ENCODE peak calls at places on chromosomes 13 and 19, in ten cellular contexts. C is neural progenitor cell, F is mesendoderm, G is IMR-90, W is fibroblast of lung, D is kidney, L is astrocyte, I is HCT116, J is adipocyte, B is PC-3. X is an unnamed sample.

GRCh38 chr19:48490980-48491792 is 20.4 kb downstream of the LMTK3 start:
- DNase-seq in C (peak; percentile 88), F (peak; percentile 81), G (no peak), W (no peak), D (peak; percentile 91), L (no peak), I (peak; percentile 71), J (no peak), B (peak; percentile 29), X (peak; percentile 42)

GRCh38 chr13:106536244-106537034 is 977 bp upstream of the EFNB2 start:
- DNase-seq in C (peak; percentile 98), F (peak; percentile 94), G (peak; percentile 83), W (peak; percentile 90), D (peak; percentile 96), L (peak; percentile 71), I (peak; percentile 63), J (peak; percentile 97), B (peak; percentile 85), X (peak; percentile 73)

GRCh38 chr13:32378012-32378411 is 49.9 kb downstream of the N4BP2L1 start:
- DNase-seq in C (no peak), F (no peak), G (no peak), W (peak; percentile 14), D (no peak), L (no peak), I (no peak), J (no peak), B (no peak), X (no peak)

GRCh38 chr13:29878101-29878500 is 27.7 kb upstream of the UBL3 start:
- DNase-seq in C (no peak), F (peak; percentile 74), G (peak; percentile 14), W (peak; percentile 14), D (no peak), L (no peak), I (no peak), J (no peak), B (no peak), X (no peak)

GRCh38 chr13:52879950-52880650 is 31.7 kb upstream of the PCDH8 start:
- DNase-seq in C (peak; percentile 44), F (peak; percentile 25), G (no peak), W (no peak), D (no peak), L (no peak), I (no peak), J (no peak), B (no peak), X (no peak)

GRCh38 chr19:57682226-57682766 is 519 bp downstream of the ZNF551 start:
- DNase-seq in C (no peak), F (no peak), G (no peak), W (no peak), D (no peak), L (no peak), I (no peak), J (no peak), B (no peak), X (no peak)

GRCh38 chr13:78032132-78032531 is 113.5 kb upstream of the EDNRB start:
- DNase-seq in C (no peak), F (no peak), G (no peak), W (no peak), D (no peak), L (no peak), I (no peak), J (no peak), B (no peak), X (no peak)

GRCh38 chr13:57946361-57946760 is 314.8 kb downstream of the PCDH17 start:
- DNase-seq in C (no peak), F (peak; percentile 14), G (no peak), W (peak; percentile 17), D (no peak), L (no peak), I (no peak), J (no peak), B (no peak), X (no peak)

GRCh38 chr13:28750187-28751045 is 31.6 kb upstream of the SLC46A3 start:
- DNase-seq in C (no peak), F (no peak), G (no peak), W (no peak), D (no peak), L (no peak), I (no peak), J (no peak), B (peak; percentile 59), X (peak; percentile 17)

GRCh38 chr13:21663197-21663596 is 7.7 kb upstream of the FGF9 start:
- DNase-seq in C (no peak), F (no peak), G (no peak), W (no peak), D (no peak), L (no peak), I (no peak), J (no peak), B (peak; percentile 66), X (peak; percentile 63)

GRCh38 chr19:54100560-54100959 is at the start of gene OSCAR:
- DNase-seq in C (no peak), F (no peak), G (no peak), W (peak; percentile 21), D (peak; percentile 65), L (no peak), I (no peak), J (no peak), B (no peak), X (no peak)

GRCh38 chr19:48636859-48637448 is at the start of gene DBP:
- DNase-seq in C (no peak), F (no peak), G (no peak), W (no peak), D (peak; percentile 92), L (no peak), I (no peak), J (no peak), B (peak; percentile 49), X (no peak)

GRCh38 chr19:8367327-8368001 is 3.5 kb downstream of the ANGPTL4 start:
- DNase-seq in C (peak; percentile 68), F (peak; percentile 85), G (peak; percentile 98), W (peak; percentile 98), D (peak; percentile 93), L (peak; percentile 89), I (no peak), J (peak; percentile 99), B (peak; percentile 97), X (peak; percentile 90)
- H3K9ac ChIP-seq in C (no peak overlapping the region), F (peak overlapping the region; percentile 35), G (no peak overlapping the region), W (peak overlapping the region; percentile 4), D (no peak overlapping the region), L (no peak overlapping the region), I (peak overlapping the region; percentile 20), J (peak overlapping the region; percentile 94), B (no peak overlapping the region), X (no peak overlapping the region)

GRCh38 chr13:112105244-112105681 is 38.3 kb downstream of the SOX1 start:
- DNase-seq in C (peak; percentile 68), F (no peak), G (no peak), W (no peak), D (peak; percentile 59), L (no peak), I (no peak), J (no peak), B (no peak), X (no peak)

GRCh38 chr13:112105884-112106283 is 38.9 kb downstream of the SOX1 start:
- DNase-seq in C (peak; percentile 78), F (peak; percentile 31), G (no peak), W (no peak), D (no peak), L (no peak), I (no peak), J (no peak), B (no peak), X (no peak)

GRCh38 chr13:112104873-112105234 is 37.9 kb downstream of the SOX1 start:
- DNase-seq in C (no peak), F (no peak), G (no peak), W (no peak), D (no peak), L (no peak), I (no peak), J (no peak), B (no peak), X (no peak)

GRCh38 chr13:112106467-112107141 is 39.7 kb downstream of the SOX1 start:
- DNase-seq in C (peak; percentile 88), F (peak; percentile 30), G (no peak), W (no peak), D (no peak), L (no peak), I (no peak), J (no peak), B (no peak), X (no peak)

DNA sequence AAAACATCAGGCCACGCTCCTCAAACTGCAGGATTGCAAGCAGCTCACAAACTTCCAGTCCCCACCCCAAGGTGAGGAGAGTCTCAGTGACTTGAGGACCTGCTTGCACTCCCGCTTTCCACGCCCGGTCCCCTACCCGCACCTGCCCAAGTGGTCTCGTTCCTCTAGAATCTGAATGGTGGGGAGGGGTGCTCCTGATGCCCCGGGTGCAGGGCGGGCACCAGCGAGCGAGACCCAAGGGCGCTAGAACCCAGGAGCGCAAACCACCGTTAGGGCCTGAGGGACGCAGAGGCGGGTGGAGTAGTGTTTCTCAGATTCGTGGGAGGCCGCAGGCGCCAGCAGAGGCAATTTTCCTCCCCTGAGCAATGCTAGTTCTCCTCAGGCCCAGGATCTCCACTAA is 40.3 kb downstream of the SOX1 start:
- DNase-seq in C (no peak), F (no peak), G (no peak), W (no peak), D (no peak), L (no peak), I (no peak), J (no peak), B (no peak), X (no peak)
- H3K9ac ChIP-seq in C (no peak overlapping the region), F (no peak overlapping the region), G (no peak overlapping the region), W (no peak overlapping the region), D (no peak overlapping the region), L (no peak overlapping the region), I (no peak overlapping the region), J (no peak overlapping the region), B (no peak overlapping the region), X (no peak overlapping the region)

GRCh38 chr19:5827342-5827890 is 12.1 kb downstream of the FUT6 start:
- DNase-seq in C (no peak), F (no peak), G (no peak), W (no peak), D (no peak), L (no peak), I (no peak), J (no peak), B (no peak), X (no peak)
- H3K9ac ChIP-seq in C (no peak overlapping the region), F (peak overlapping the region; percentile 98), G (peak overlapping the region; percentile 56), W (no peak overlapping the region), D (no peak overlapping the region), L (peak overlapping the region; percentile 86), I (peak overlapping the region; percentile 96), J (peak overlapping the region; percentile 80), B (no peak overlapping the region), X (no peak overlapping the region)

DNA sequence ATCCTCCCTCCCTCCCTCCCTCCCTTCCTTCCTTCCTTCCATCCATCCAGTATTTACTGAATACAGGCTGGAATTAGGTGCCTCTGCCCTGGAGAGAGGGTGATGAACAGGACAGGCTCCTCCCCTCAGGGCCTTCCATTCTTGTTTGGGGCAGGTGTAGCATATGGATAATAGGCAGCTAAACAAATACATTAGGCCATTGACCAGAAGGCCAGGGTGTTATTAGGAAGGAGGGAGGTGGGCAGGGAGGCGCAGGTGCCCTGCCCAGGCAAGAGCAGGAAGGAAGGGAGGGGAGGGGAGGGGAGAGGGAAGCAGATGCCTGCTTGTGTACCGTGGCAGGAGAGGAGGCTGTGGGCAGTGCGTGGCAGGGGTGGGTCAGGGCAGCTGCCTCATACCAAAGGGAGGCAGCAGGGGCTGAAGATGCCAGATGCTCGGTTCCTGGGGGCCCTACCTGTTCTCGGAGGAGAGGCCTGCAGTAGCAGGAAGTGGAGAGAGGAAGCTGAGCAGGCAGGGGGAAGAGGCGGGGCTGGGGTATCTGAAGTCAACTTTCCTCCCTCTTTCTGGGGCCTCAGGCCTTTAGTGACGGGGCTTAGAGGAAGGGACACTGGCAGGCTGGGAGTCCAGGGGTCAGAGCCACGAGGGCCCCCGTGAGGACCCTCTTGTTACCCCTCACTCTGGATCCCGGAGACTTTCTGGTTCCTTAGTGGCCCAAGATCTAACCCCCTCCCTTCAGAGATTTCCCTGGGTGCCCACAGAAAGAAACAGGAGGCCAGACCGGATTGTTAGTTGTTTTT is at the start of gene RINL:
- DNase-seq in C (no peak), F (no peak), G (no peak), W (no peak), D (no peak), L (no peak), I (no peak), J (no peak), B (no peak), X (no peak)
- H3K9ac ChIP-seq in C (no peak within 1 kb of the TSS), F (peak within 1 kb of the TSS; percentile 48), G (no peak within 1 kb of the TSS), W (no peak within 1 kb of the TSS), D (peak within 1 kb of the TSS; percentile 19), L (no peak within 1 kb of the TSS), I (peak within 1 kb of the TSS; percentile 62), J (no peak within 1 kb of the TSS), B (no peak within 1 kb of the TSS), X (no peak within 1 kb of the TSS)

X was measured in mammary epithelial cell.